ENCODE peak calls at places on chromosomes 16 and 17, in six cellular contexts. M is NCI-H446, A is NCI-H1092 treated with DMSO at 0.1 percent for 48 hours, R is AG20443, Z is astrocyte of the spinal cord, W is T-helper 2 cell. P is an unnamed sample.

GRCh38 chr17:79915850-79916430 is 76.7 kb upstream of the CBX4 start:
- DNase-seq in W (no peak), A (no peak), R (peak; percentile 73), M (no peak), Z (no peak), P (no peak)

GRCh38 chr16:59886021-59886420 is 1151.9 kb upstream of the GOT2 start:
- DNase-seq in M (no peak), A (no peak), Z (peak; percentile 84), R (peak; percentile 72), W (no peak), P (no peak)

GRCh38 chr17:68355093-68355492 is 63.8 kb downstream of the ARSG start:
- DNase-seq in Z (peak; percentile 45), W (no peak), M (no peak), A (no peak), R (peak; percentile 31), P (no peak)

GRCh38 chr16:67658849-67659674 is 998 bp downstream of the ACD start:
- DNase-seq in Z (no peak), R (no peak), W (no peak), A (no peak), M (no peak), P (no peak)

GRCh38 chr17:69551212-69552010 is 136.9 kb downstream of the MAP2K6 start:
- DNase-seq in Z (no peak), R (no peak), W (no peak), M (no peak), A (no peak), P (no peak)

GRCh38 chr17:1298616-1299015 is 19.2 kb downstream of the TRARG1 start:
- DNase-seq in A (no peak), W (no peak), Z (no peak), M (no peak), R (peak; percentile 40), P (no peak)

GRCh38 chr16:61862221-61862620 is 174.0 kb downstream of the CDH8 start:
- DNase-seq in W (no peak), R (no peak), M (no peak), A (no peak), Z (no peak), P (no peak)

GRCh38 chr16:65154321-65154720 is 32.5 kb upstream of the CDH11 start:
- DNase-seq in M (no peak), A (no peak), R (peak; percentile 16), Z (no peak), W (no peak), P (no peak)

P was measured in NCI-H187 treated with DMSO at 0.1 percent for 48 hours.